ENCODE peak calls at places on chromosomes 12 and 14, in six cellular contexts. B, V, C, Z, M and O are unnamed samples.

GRCh38 chr12:94384030-94384429 is 75.6 kb downstream of the CEP83 start:
- DNase-seq in B (no peak), C (no peak), M (no peak), Z (no peak), V (no peak), O (no peak)

GRCh38 chr14:69363055-69363454 is 35.0 kb downstream of the ERH start:
- DNase-seq in C (peak), Z (peak), B (peak), V (no peak), M (peak), O (no peak)

GRCh38 chr12:69688496-69689427 is 10.3 kb downstream of the BEST3 start:
- DNase-seq in C (peak), V (peak), M (peak), Z (peak), B (peak), O (no peak)

GRCh38 chr12:57192920-57193319 is 23.7 kb upstream of the NXPH4 start:
- DNase-seq in C (peak), Z (no peak), B (no peak), M (no peak), V (no peak), O (no peak)

GRCh38 chr14:99968156-99968920 is 96.9 kb upstream of the EVL start:
- DNase-seq in Z (no peak), C (peak), B (no peak), V (no peak), M (no peak), O (no peak)

GRCh38 chr12:69151254-69151751 is 88.1 kb upstream of the CPSF6 start:
- DNase-seq in C (peak), M (no peak), B (peak), V (no peak), Z (no peak), O (no peak)

GRCh38 chr14:74852922-74853530 is 22.9 kb downstream of the PROX2 start:
- DNase-seq in V (no peak), C (peak), M (no peak), B (no peak), Z (no peak), O (no peak)

GRCh38 chr12:7868391-7868790 is 4.3 kb downstream of the SLC2A14 start:
- DNase-seq in C (peak), Z (no peak), M (no peak), B (no peak), V (no peak), O (no peak)

GRCh38 chr12:123200414-123200813 is 32.5 kb downstream of the MPHOSPH9 start:
- DNase-seq in V (no peak), Z (no peak), B (no peak), M (no peak), C (no peak), O (no peak)

DNA sequence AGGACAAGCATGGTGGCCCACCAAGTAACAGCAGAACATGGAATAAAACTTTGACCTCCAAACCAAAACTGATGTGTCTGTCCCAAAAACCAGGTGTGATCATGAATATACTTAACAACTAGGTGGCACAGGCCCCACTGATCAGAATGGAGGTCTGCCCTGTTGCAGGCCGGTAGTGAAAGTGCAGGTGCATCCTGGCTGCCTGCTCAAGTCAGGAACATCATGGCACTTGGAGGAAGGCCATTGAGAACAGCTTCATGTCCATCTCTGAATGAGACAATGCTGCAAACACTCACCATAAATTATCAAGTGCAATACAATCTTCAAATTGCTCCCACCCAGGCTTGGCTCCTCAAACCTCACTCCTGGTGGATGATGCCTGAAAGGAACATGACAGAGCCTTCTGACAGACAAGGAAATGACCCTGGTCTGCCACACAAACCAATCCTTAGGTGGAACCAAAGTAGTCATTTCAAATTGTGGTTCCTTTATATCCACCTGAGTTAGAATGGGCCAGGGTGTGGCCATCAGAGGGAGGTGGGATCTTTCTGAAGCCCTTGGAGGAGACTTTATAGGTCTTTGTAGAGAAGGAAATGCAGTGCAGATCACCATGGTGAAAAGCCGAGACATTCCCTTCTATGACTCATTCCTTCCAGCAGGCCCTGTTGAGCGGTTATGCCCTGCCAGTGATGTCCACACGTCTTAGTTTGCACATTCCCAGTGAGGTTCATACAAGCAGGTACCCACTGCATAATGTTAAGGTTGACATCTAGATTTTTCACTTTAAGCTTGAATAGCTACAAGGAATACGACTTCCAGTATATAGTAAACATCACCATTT is 36.0 kb downstream of the EGLN3 start:
- DNase-seq in M (no peak), Z (no peak), C (peak), V (no peak), B (no peak), O (no peak)
- TF ChIP-seq CTCF in M (no peak), Z (no peak), C (no peak), V (no peak), B (peak), O (no peak)

GRCh38 chr12:128693771-128694170 is 130.0 kb downstream of the SLC15A4 start:
- DNase-seq in V (no peak), Z (no peak), M (no peak), B (no peak), C (no peak), O (no peak)
- TF ChIP-seq CTCF in V (no peak), Z (no peak), M (no peak), B (no peak), C (no peak), O (no peak)

GRCh38 chr12:6612652-6613014 is 5.5 kb upstream of the CHD4 start:
- DNase-seq in B (no peak), Z (no peak), C (no peak), V (no peak), M (no peak), O (no peak)

GRCh38 chr12:6613015-6613775 is 6.0 kb upstream of the CHD4 start:
- DNase-seq in C (peak), M (peak), V (peak), Z (peak), B (peak), O (no peak)

GRCh38 chr12:6614513-6615177 is 7.5 kb upstream of the CHD4 start:
- DNase-seq in C (no peak), Z (no peak), V (no peak), B (no peak), M (no peak), O (no peak)

GRCh38 chr12:6612247-6612646 is 5.1 kb upstream of the CHD4 start:
- DNase-seq in M (no peak), B (no peak), V (no peak), C (no peak), Z (no peak), O (no peak)

DNA sequence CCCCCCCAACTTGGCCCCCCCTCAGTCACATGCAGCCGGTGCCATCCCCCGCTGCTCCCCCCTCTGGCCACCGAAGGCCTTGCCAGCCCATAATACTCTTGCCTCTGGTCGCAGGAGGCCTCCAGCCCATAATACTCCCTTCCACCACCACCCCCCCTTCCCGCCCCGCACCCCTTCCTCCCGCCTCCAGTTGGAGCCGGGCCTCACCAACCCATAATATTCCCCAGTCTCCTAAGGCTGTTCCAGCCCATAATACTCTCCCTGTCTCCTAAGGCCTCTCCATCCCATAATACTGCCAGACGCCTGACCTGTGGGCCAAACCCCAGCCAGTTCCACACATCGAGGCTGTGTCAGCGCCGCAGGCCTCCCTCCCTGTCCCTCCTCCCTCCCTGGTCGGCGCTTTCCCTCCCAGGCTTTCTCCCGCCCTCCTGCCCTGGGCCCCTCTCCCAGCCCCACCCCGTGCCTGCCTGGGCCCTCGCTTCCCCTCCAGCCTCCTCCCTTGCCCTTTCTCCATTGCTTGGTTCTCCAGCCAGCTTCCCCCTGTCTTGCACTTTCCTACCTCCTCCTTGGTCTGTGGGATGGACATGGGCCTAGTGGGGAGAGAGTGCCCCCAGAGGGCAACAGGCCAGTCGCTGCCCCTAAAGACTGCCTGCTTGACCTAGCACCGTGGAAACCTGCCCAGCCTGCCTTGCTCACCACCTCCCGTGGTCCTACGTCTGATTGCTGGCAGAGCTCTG is 6.8 kb upstream of the CHD4 start:
- DNase-seq in M (peak), V (peak), Z (peak), B (peak), C (peak), O (peak)
- TF ChIP-seq CTCF in M (no peak), V (no peak), Z (no peak), B (peak), C (no peak), O (no peak)

DNA sequence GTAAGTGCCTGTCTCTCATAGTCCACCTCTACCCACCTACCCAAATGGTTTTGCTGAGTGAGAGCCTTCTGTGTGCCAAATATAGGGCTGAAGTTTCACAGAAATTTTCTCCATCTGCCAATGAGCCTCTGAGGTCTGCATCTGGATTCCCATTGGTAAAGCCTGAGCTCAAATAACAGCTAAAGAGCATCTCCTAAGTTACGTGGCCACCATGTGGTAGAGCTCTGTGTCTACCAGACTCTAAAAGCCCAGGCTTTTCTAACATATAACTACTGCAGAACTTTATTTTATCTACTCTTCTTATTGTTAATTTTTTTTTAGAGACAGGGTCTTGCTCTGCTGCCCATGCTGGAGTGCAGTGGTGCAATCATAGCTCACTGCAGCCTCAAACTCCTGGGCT is 16.0 kb downstream of the AMDHD1 start:
- DNase-seq in M (no peak), B (no peak), V (no peak), C (peak), Z (no peak), O (no peak)
- TF ChIP-seq CTCF in M (no peak), B (no peak), V (no peak), C (no peak), Z (no peak), O (no peak)

DNA sequence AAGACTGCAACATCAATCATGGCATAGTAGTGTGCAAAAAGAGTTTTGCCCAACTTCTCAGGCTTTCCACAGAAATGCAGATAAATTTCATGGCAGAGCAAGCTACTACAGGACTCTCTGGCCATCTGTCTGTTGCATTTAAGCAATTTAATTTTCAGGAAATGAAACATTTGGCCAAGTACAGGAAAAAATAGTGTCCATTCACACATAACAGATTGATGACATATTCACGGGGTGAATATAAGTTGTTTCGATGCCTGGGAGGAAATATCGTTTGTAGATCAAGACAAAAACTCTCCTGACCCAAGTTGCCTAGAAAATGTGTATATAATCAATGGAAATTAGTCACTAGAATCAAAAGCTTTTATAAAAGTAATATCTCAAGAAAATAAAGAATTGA is 323.9 kb downstream of the PRKD1 start:
- DNase-seq in M (no peak), V (no peak), C (no peak), Z (no peak), B (no peak), O (no peak)
- TF ChIP-seq CTCF in M (no peak), V (no peak), C (no peak), Z (no peak), B (no peak), O (no peak)